ENCODE peak calls at places on chromosomes 7 and 10, in five cellular contexts. One of them, this sample, is unnamed.
A peak's percentile ranks its signal among the peaks of the same experiment; 100 is the strongest.

GRCh38 chr7:114875171-114875570 is 46.7 kb upstream of the MDFIC start:
- DNase-seq in OCI-LY7: no peak
- DNase-seq in NCI-H345: no peak
- DNase-seq in NCI-H1694 treated with DMSO at 0.1 percent for 48 hours: no peak
- DNase-seq in occipital lobe: no peak
- DNase-seq in this sample: no peak

GRCh38 chr10:7475954-7476353 is 65.1 kb upstream of the SFMBT2 start:
- DNase-seq in OCI-LY7: peak; percentile 50
- DNase-seq in NCI-H345: no peak
- DNase-seq in NCI-H1694 treated with DMSO at 0.1 percent for 48 hours: no peak
- DNase-seq in occipital lobe: no peak
- DNase-seq in this sample: no peak

GRCh38 chr10:21943633-21944265 is 59.8 kb downstream of the DNAJC1 start:
- DNase-seq in OCI-LY7: no peak
- DNase-seq in NCI-H345: no peak
- DNase-seq in NCI-H1694 treated with DMSO at 0.1 percent for 48 hours: no peak
- DNase-seq in occipital lobe: no peak
- DNase-seq in this sample: no peak

GRCh38 chr7:155928583-155929145 is 116.4 kb upstream of the SHH start:
- DNase-seq in OCI-LY7: no peak
- DNase-seq in NCI-H345: no peak
- DNase-seq in NCI-H1694 treated with DMSO at 0.1 percent for 48 hours: no peak
- DNase-seq in occipital lobe: no peak
- DNase-seq in this sample: no peak

GRCh38 chr7:30241767-30242166 is 42.6 kb upstream of the ZNRF2 start:
- DNase-seq in OCI-LY7: no peak
- DNase-seq in NCI-H345: no peak
- DNase-seq in NCI-H1694 treated with DMSO at 0.1 percent for 48 hours: no peak
- DNase-seq in occipital lobe: no peak
- DNase-seq in this sample: no peak

GRCh38 chr10:119451305-119451896 is 91.1 kb downstream of the RGS10 start:
- DNase-seq in OCI-LY7: no peak
- DNase-seq in NCI-H345: no peak
- DNase-seq in NCI-H1694 treated with DMSO at 0.1 percent for 48 hours: no peak
- DNase-seq in occipital lobe: no peak
- DNase-seq in this sample: no peak

GRCh38 chr10:451021-451471 is 238.4 kb downstream of the DIP2C start:
- DNase-seq in OCI-LY7: peak; percentile 93
- DNase-seq in NCI-H345: no peak
- DNase-seq in NCI-H1694 treated with DMSO at 0.1 percent for 48 hours: no peak
- DNase-seq in occipital lobe: no peak
- DNase-seq in this sample: no peak

GRCh38 chr7:35513828-35514227 is 181.1 kb downstream of the HERPUD2 start:
- DNase-seq in OCI-LY7: no peak
- DNase-seq in NCI-H345: no peak
- DNase-seq in NCI-H1694 treated with DMSO at 0.1 percent for 48 hours: no peak
- DNase-seq in occipital lobe: no peak
- DNase-seq in this sample: no peak

GRCh38 chr7:69906309-69906995 is 308.2 kb downstream of the AUTS2 start:
- DNase-seq in OCI-LY7: peak; percentile 62
- DNase-seq in NCI-H345: peak; percentile 13
- DNase-seq in NCI-H1694 treated with DMSO at 0.1 percent for 48 hours: peak; percentile 47
- DNase-seq in occipital lobe: peak; percentile 24
- DNase-seq in this sample: no peak

GRCh38 chr7:123573371-123573770 is 15.8 kb upstream of the NDUFA5 start:
- DNase-seq in OCI-LY7: no peak
- DNase-seq in NCI-H345: no peak
- DNase-seq in NCI-H1694 treated with DMSO at 0.1 percent for 48 hours: no peak
- DNase-seq in occipital lobe: no peak
- DNase-seq in this sample: no peak

GRCh38 chr10:123227706-123228105 is 73.5 kb downstream of the BUB3 start:
- DNase-seq in OCI-LY7: no peak
- DNase-seq in NCI-H345: no peak
- DNase-seq in NCI-H1694 treated with DMSO at 0.1 percent for 48 hours: no peak
- DNase-seq in occipital lobe: no peak
- DNase-seq in this sample: no peak

GRCh38 chr10:119281581-119282071 is 74.3 kb downstream of the GRK5 start:
- DNase-seq in OCI-LY7: no peak
- DNase-seq in NCI-H345: peak; percentile 56
- DNase-seq in NCI-H1694 treated with DMSO at 0.1 percent for 48 hours: no peak
- DNase-seq in occipital lobe: peak; percentile 11
- DNase-seq in this sample: peak; percentile 74